ENCODE peak calls at places on chromosomes 2 and 18, in seven cellular contexts. W is cardiac muscle cell, C is GM12864, M is left ventricle myocardium inferior, Y is AG09309, P is psoas muscle, R is pancreas. L is an unnamed sample.

GRCh38 chr18:75213610-75214009 is 3.0 kb downstream of the TSHZ1 start:
- DNase-seq in C (no peak), Y (peak), M (no peak), R (no peak), W (no peak), P (no peak), L (no peak)

GRCh38 chr2:199223791-199224190 is 233.9 kb downstream of the SATB2 start:
- DNase-seq in M (no peak), Y (no peak), W (no peak), C (no peak), R (no peak), P (no peak), L (no peak)

GRCh38 chr2:105460048-105460732 is 61.3 kb upstream of the FHL2 start:
- DNase-seq in W (no peak), P (no peak), M (no peak), R (no peak), C (no peak), Y (no peak), L (no peak)

GRCh38 chr2:220985561-220985960 is 586.5 kb downstream of the EPHA4 start:
- DNase-seq in P (no peak), C (no peak), R (no peak), Y (no peak), W (no peak), M (no peak), L (no peak)

GRCh38 chr2:208101716-208102631 is 22.4 kb downstream of the CRYGD start:
- DNase-seq in M (no peak), P (no peak), Y (no peak), C (no peak), R (no peak), W (no peak), L (no peak)

GRCh38 chr2:95539290-95539689 is 52.5 kb upstream of the TRIM43 start:
- DNase-seq in R (no peak), M (no peak), Y (no peak), C (no peak), P (no peak), W (no peak), L (no peak)

GRCh38 chr2:191064590-191064989 is 50.6 kb upstream of the STAT1 start:
- DNase-seq in P (no peak), Y (no peak), M (no peak), C (no peak), W (no peak), R (no peak), L (peak)

GRCh38 chr2:225122007-225122406 is 79.7 kb upstream of the DOCK10 start:
- DNase-seq in Y (no peak), P (no peak), W (no peak), M (no peak), R (no peak), C (no peak), L (peak)

GRCh38 chr18:67518566-67518965 is 2.0 kb upstream of the DSEL start:
- DNase-seq in R (no peak), Y (no peak), P (no peak), W (no peak), M (no peak), C (no peak), L (no peak)

GRCh38 chr2:12686708-12687107 is 30.0 kb upstream of the TRIB2 start:
- DNase-seq in W (no peak), C (no peak), R (no peak), Y (no peak), P (no peak), M (no peak), L (no peak)

GRCh38 chr2:126657636-126658315 is 1.8 kb downstream of the GYPC start:
- DNase-seq in P (peak), R (no peak), Y (peak), W (peak), C (peak), M (peak), L (peak)

GRCh38 chr2:223613017-223613950 is 11.1 kb upstream of the SCG2 start:
- DNase-seq in Y (peak), R (peak), C (no peak), M (peak), W (peak), P (peak), L (no peak)

GRCh38 chr18:59063300-59063895 is 76.3 kb upstream of the SEC11C start:
- DNase-seq in P (no peak), C (no peak), W (no peak), M (no peak), Y (no peak), R (no peak), L (no peak)

GRCh38 chr2:240651185-240651584 is 25.9 kb downstream of the GPR35 start:
- DNase-seq in C (no peak), W (no peak), M (no peak), R (no peak), Y (no peak), P (no peak), L (no peak)

GRCh38 chr18:61854578-61854977 is 38.2 kb downstream of the RNF152 start:
- DNase-seq in Y (no peak), M (no peak), R (no peak), P (no peak), W (no peak), C (no peak), L (no peak)

GRCh38 chr2:162244559-162245031 is 1.4 kb upstream of the FAP start:
- DNase-seq in P (peak), C (no peak), M (no peak), W (no peak), R (no peak), Y (peak), L (no peak)
- H3K4me3 ChIP-seq in P (no peak), C (no peak), M (no peak), W (no peak), R (no peak), Y (no peak), L (no peak)

DNA sequence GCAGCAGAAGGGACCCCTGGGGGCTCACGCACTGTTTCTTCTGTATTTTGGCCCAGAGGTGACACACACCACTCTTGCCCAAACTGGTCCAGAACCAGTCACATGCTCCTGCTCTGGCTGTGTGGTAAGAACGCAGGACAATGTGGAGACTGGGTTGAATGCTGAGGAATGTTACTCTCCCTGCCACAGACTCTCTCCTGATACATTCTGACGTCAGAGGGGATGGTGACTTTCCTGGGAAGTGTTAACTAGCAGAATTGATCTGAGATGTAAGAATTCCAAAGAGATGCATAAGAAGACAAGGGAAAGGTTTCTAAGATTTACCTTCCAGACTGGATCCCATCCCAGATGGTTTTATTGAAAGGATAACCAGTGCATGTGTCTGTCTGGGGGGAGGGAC is 100.8 kb downstream of the ASB1 start:
- DNase-seq in M (no peak), P (no peak), R (no peak), C (no peak), W (no peak), Y (peak), L (no peak)
- H3K4me3 ChIP-seq in M (no peak), P (no peak), R (no peak), C (no peak), W (no peak), Y (no peak), L (no peak)

GRCh38 chr2:23285076-23285795 is 99.7 kb upstream of the KLHL29 start:
- DNase-seq in R (no peak), P (no peak), W (no peak), C (no peak), Y (no peak), M (no peak), L (no peak)

GRCh38 chr2:23287250-23287704 is 97.7 kb upstream of the KLHL29 start:
- DNase-seq in C (no peak), Y (peak), M (peak), R (no peak), P (peak), W (peak), L (no peak)

GRCh38 chr2:23286031-23286764 is 98.8 kb upstream of the KLHL29 start:
- DNase-seq in W (no peak), R (no peak), P (no peak), C (no peak), M (no peak), Y (no peak), L (no peak)

GRCh38 chr2:23289671-23290070 is 95.3 kb upstream of the KLHL29 start:
- DNase-seq in Y (no peak), W (no peak), M (no peak), P (no peak), R (no peak), C (no peak), L (no peak)

GRCh38 chr2:23286765-23287155 is 98.2 kb upstream of the KLHL29 start:
- DNase-seq in M (peak), C (no peak), Y (peak), R (no peak), W (no peak), P (peak), L (no peak)
- H3K4me3 ChIP-seq in M (no peak), C (no peak), Y (no peak), R (no peak), W (no peak), P (no peak), L (no peak)

DNA sequence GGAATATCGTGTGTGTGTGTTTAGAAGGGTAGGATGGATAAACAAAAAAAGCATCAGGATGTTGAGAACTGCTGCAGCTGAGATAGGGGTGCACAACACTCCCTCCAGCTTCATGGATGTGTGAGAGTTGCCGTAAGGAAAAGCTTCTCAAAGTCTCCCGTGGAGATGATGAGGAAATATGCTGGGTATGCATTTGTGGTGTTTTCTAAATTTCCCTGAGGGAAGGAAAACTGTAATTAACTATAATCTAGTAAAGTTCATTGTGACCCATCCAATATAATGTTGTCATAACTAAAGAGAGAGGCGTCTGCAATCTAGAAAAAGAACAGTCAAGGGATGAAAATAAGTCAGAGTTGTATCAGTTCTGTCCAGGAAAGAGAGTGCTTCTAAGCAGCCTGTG is 7.2 kb upstream of the LMAN2L start:
- DNase-seq in C (no peak), R (no peak), M (no peak), W (no peak), P (no peak), Y (no peak), L (no peak)
- H3K4me3 ChIP-seq in C (no peak), R (no peak), M (no peak), W (no peak), P (no peak), Y (no peak), L (no peak)

GRCh38 chr2:232502513-232502900 is 14.9 kb upstream of the ECEL1 start:
- DNase-seq in Y (no peak), R (peak), P (no peak), W (no peak), C (no peak), M (no peak), L (peak)
- H3K4me3 ChIP-seq in Y (no peak), R (no peak), P (no peak), W (peak), C (no peak), M (no peak), L (no peak)

GRCh38 chr2:113156278-113157107 is 17.3 kb upstream of the PSD4 start:
- DNase-seq in P (no peak), Y (no peak), R (no peak), C (no peak), W (no peak), M (no peak), L (no peak)
- H3K4me3 ChIP-seq in P (no peak), Y (no peak), R (peak), C (peak), W (peak), M (peak), L (peak)

GRCh38 chr2:152518656-152519580 is 183.9 kb downstream of the FMNL2 start:
- DNase-seq in M (no peak), W (no peak), P (no peak), Y (no peak), R (no peak), C (no peak), L (no peak)
- H3K4me3 ChIP-seq in M (no peak), W (no peak), P (no peak), Y (no peak), R (peak), C (no peak), L (no peak)

GRCh38 chr18:10523544-10523943 is 2.3 kb upstream of the NAPG start:
- DNase-seq in P (no peak), C (no peak), Y (no peak), R (no peak), M (no peak), W (no peak), L (no peak)

GRCh38 chr18:10518595-10519273 is 7.1 kb upstream of the NAPG start:
- DNase-seq in R (peak), M (peak), C (no peak), W (peak), P (peak), Y (no peak), L (no peak)

GRCh38 chr18:10519366-10519765 is 6.5 kb upstream of the NAPG start:
- DNase-seq in R (no peak), Y (no peak), C (no peak), M (no peak), W (no peak), P (no peak), L (no peak)

GRCh38 chr18:10522574-10522973 is 3.3 kb upstream of the NAPG start:
- DNase-seq in P (no peak), Y (no peak), W (no peak), R (no peak), C (no peak), M (no peak), L (no peak)

GRCh38 chr18:10519999-10520935 is 5.6 kb upstream of the NAPG start:
- DNase-seq in W (peak), C (peak), R (peak), P (peak), Y (peak), M (peak), L (peak)
- H3K4me3 ChIP-seq in W (no peak), C (no peak), R (no peak), P (no peak), Y (no peak), M (no peak), L (peak)

DNA sequence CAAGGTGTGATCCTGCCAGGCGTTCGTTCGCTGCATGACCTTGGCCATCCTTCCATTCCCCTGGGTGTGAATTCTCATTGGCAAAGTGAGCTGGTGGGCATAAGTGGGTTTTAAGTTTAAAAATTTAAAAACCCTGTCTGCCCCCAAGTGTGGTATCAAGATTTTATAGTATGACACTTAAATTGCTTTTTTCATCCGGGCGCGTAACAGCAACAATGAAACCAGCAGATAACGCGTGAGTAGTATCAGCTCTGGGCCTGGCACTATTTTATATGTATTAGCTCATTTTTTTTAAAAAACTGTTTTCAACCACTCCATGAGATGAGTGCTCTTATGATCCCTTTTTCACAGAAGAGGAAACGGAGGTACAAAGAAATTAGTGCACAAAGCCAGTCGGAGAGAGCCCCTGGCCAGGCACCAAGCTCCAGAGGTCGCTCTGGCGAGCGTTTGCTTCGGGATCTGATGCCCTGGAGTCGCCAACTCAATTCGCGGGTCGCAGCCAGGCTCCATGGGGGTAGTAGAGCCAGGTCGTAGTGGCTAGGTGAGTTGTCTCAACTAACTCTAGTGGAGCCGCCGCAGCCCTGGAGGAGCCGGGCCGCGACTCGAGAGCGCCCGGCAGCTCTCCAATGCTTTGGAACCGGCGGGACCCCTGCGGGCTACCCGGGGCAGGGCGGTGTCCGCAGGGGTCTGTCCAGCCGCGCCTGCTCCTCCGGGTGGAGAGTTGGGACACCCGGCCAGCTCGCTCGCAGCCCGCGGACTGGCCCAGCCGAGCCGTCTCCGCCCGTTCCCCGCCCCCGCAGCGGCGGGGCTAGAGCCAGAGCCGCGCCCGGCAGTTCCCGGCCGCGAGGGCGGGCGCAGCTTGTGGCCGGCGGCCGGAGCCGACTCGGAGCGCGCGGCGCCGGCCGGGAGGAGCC is at the start of gene IL1R1:
- DNase-seq in Y (peak), P (peak), M (peak), C (no peak), R (peak), W (peak), L (no peak)
- H3K4me3 ChIP-seq in Y (peak), P (peak), M (peak), C (no peak), R (peak), W (peak), L (no peak)

GRCh38 chr2:107618769-107619168 is 207.9 kb upstream of the RGPD4 start:
- DNase-seq in M (no peak), W (no peak), P (no peak), Y (no peak), C (no peak), R (no peak), L (no peak)
- H3K4me3 ChIP-seq in M (no peak), W (no peak), P (no peak), Y (no peak), C (no peak), R (no peak), L (no peak)